ENCODE peak calls at places on chromosomes 5 and 9, in six cellular contexts. D is right lobe of liver, L is mammary epithelial cell, T is upper lobe of right lung, F is astrocyte, Z is IMR-90. R is an unnamed sample.

GRCh38 chr5:151345808-151346478 is 1.4 kb downstream of the SLC36A2 start:
- DNase-seq in L (peak), T (no peak), F (peak), Z (peak), D (no peak), R (no peak)

GRCh38 chr5:148401604-148402003 is 17.8 kb downstream of the FBXO38 start:
- DNase-seq in F (no peak), D (no peak), Z (peak), L (no peak), T (no peak), R (no peak)

GRCh38 chr9:14095272-14095671 is 218.7 kb downstream of the NFIB start:
- DNase-seq in Z (no peak), L (no peak), T (no peak), D (no peak), F (no peak), R (no peak)

GRCh38 chr9:6968271-6968670 is 210.5 kb downstream of the KDM4C start:
- DNase-seq in T (no peak), L (no peak), Z (peak), D (no peak), F (peak), R (no peak)

GRCh38 chr5:58544195-58544594 is 38.7 kb upstream of the RAB3C start:
- DNase-seq in D (no peak), F (no peak), Z (no peak), L (no peak), T (no peak), R (no peak)

GRCh38 chr9:134372621-134373267 is 46.5 kb downstream of the RXRA start:
- DNase-seq in F (no peak), T (peak), Z (no peak), L (no peak), D (peak), R (no peak)

GRCh38 chr5:145811834-145812625 is 23.1 kb downstream of the PRELID2 start:
- DNase-seq in T (no peak), L (peak), Z (peak), F (peak), D (no peak), R (no peak)

GRCh38 chr5:67095346-67095871 is 101.2 kb downstream of the CD180 start:
- DNase-seq in Z (peak), L (peak), F (peak), D (peak), T (peak), R (no peak)

GRCh38 chr9:16335788-16336580 is 534.5 kb downstream of the BNC2 start:
- DNase-seq in F (peak), L (peak), Z (peak), T (no peak), D (peak), R (no peak)

GRCh38 chr5:61941637-61942036 is 364.4 kb upstream of the KIF2A start:
- DNase-seq in D (no peak), F (peak), T (no peak), L (peak), Z (no peak), R (no peak)

GRCh38 chr9:841371-842209 is at the start of gene DMRT1:
- DNase-seq in F (no peak), D (no peak), Z (no peak), L (no peak), T (peak), R (no peak)

GRCh38 chr9:69809304-69809863 is 11.2 kb upstream of the CFAP95 start:
- DNase-seq in F (no peak), D (no peak), Z (peak), T (no peak), L (peak), R (no peak)

GRCh38 chr5:87499478-87500410 is 87.0 kb upstream of the CCNH start:
- DNase-seq in T (no peak), Z (no peak), F (no peak), L (peak), D (no peak), R (no peak)

GRCh38 chr5:170480277-170480676 is 23.5 kb upstream of the KCNIP1 start:
- DNase-seq in T (no peak), L (no peak), F (no peak), Z (no peak), D (no peak), R (no peak)

GRCh38 chr5:171306141-171306540 is 2.9 kb upstream of the TLX3 start:
- DNase-seq in T (no peak), L (no peak), Z (no peak), F (no peak), D (no peak), R (no peak)

GRCh38 chr5:10310073-10310779 is 2.5 kb upstream of the CMBL start:
- DNase-seq in F (peak), L (peak), Z (peak), T (no peak), D (peak), R (no peak)

GRCh38 chr9:126317513-126317912 is 9.1 kb upstream of the MVB12B start:
- DNase-seq in Z (peak), T (no peak), L (no peak), D (no peak), F (no peak), R (peak)

GRCh38 chr9:14790628-14791027 is 68.1 kb upstream of the CER1 start:
- DNase-seq in F (no peak), Z (no peak), T (no peak), L (no peak), D (no peak), R (no peak)

GRCh38 chr5:73901045-73901444 is 275.0 kb downstream of the ARHGEF28 start:
- DNase-seq in T (no peak), F (peak), L (peak), Z (peak), D (no peak), R (no peak)

GRCh38 chr9:79023134-79023577 is 548.6 kb upstream of the TLE4 start:
- DNase-seq in T (no peak), F (peak), D (no peak), L (peak), Z (peak), R (no peak)

GRCh38 chr9:116190595-116190994 is 37.0 kb downstream of the PAPPA start:
- DNase-seq in L (no peak), D (no peak), Z (no peak), F (no peak), T (no peak), R (no peak)

GRCh38 chr5:158382473-158382872 is 523.5 kb upstream of the CLINT1 start:
- DNase-seq in T (peak), L (peak), F (peak), D (peak), Z (peak), R (no peak)

GRCh38 chr5:58849151-58849550 is 266.3 kb downstream of the RAB3C start:
- DNase-seq in Z (no peak), D (no peak), T (no peak), L (no peak), F (no peak), R (no peak)

GRCh38 chr9:15834541-15834940 is 281.7 kb downstream of the CCDC171 start:
- DNase-seq in L (no peak), Z (peak), D (no peak), T (no peak), F (peak), R (no peak)

GRCh38 chr5:41968153-41968723 is 43.2 kb downstream of the FBXO4 start:
- DNase-seq in L (no peak), F (no peak), T (no peak), D (no peak), Z (no peak), R (no peak)

GRCh38 chr5:173542159-173542558 is 74.3 kb downstream of the BOD1 start:
- DNase-seq in Z (no peak), D (no peak), F (no peak), T (no peak), L (no peak), R (no peak)

GRCh38 chr5:172005708-172006377 is 595 bp downstream of the FBXW11 start:
- DNase-seq in F (no peak), T (peak), Z (no peak), D (peak), L (peak), R (peak)

GRCh38 chr5:93583799-93584530 is 943 bp downstream of the NR2F1 start:
- DNase-seq in D (peak), F (no peak), Z (peak), T (no peak), L (peak), R (no peak)

GRCh38 chr5:10667431-10668057 is 93.5 kb downstream of the DAP start:
- DNase-seq in Z (no peak), T (no peak), F (no peak), L (no peak), D (no peak), R (no peak)

GRCh38 chr5:172188893-172189692 is 1.1 kb upstream of the STK10 start:
- DNase-seq in F (peak), D (no peak), L (no peak), Z (peak), T (no peak), R (no peak)

GRCh38 chr5:136123236-136123768 is 9.3 kb upstream of the SMAD5 start:
- DNase-seq in T (no peak), Z (peak), L (peak), D (no peak), F (peak), R (no peak)

GRCh38 chr9:134286513-134287245 is 39.6 kb upstream of the RXRA start:
- DNase-seq in L (no peak), Z (no peak), F (no peak), T (no peak), D (no peak), R (no peak)

GRCh38 chr9:101977614-101978210 is 239.3 kb upstream of the GRIN3A start:
- DNase-seq in D (no peak), T (no peak), F (no peak), Z (peak), L (peak), R (no peak)

GRCh38 chr5:14560091-14560595 is 21.4 kb upstream of the OTULINL start:
- DNase-seq in D (no peak), Z (no peak), T (no peak), F (no peak), L (no peak), R (no peak)

GRCh38 chr5:134708301-134708700 is 30.0 kb upstream of the CAMLG start:
- DNase-seq in T (no peak), Z (peak), D (no peak), L (no peak), F (no peak), R (no peak)

GRCh38 chr5:145946112-145946861 is 9.9 kb downstream of the SH3RF2 start:
- DNase-seq in T (no peak), F (peak), Z (peak), D (no peak), L (peak), R (no peak)

GRCh38 chr9:121735792-121736130 is 84.3 kb downstream of the DAB2IP start:
- DNase-seq in D (no peak), F (no peak), L (peak), Z (no peak), T (no peak), R (no peak)

GRCh38 chr9:121737481-121737931 is 86.1 kb downstream of the DAB2IP start:
- DNase-seq in T (no peak), Z (no peak), D (no peak), L (no peak), F (no peak), R (no peak)

GRCh38 chr9:121738391-121738790 is 87.0 kb downstream of the DAB2IP start:
- DNase-seq in T (no peak), Z (no peak), F (no peak), D (no peak), L (no peak), R (no peak)

GRCh38 chr9:121736147-121736721 is 84.8 kb downstream of the DAB2IP start:
- DNase-seq in D (peak), T (peak), F (no peak), Z (peak), L (no peak), R (no peak)

GRCh38 chr9:121736964-121737462 is 85.6 kb downstream of the DAB2IP start:
- DNase-seq in T (peak), L (no peak), D (no peak), Z (no peak), F (no peak), R (no peak)
- H3K27ac ChIP-seq in T (peak), L (peak), D (no peak), Z (peak), F (no peak), R (no peak)

GRCh38 chr9:129630967-129631672 is 5.2 kb downstream of the NTMT1 start:
- DNase-seq in D (no peak), T (no peak), L (peak), Z (peak), F (peak), R (no peak)
- H3K27ac ChIP-seq in D (no peak), T (no peak), L (peak), Z (peak), F (peak), R (no peak)

GRCh38 chr5:139871624-139872023 is 76.0 kb downstream of the PSD2 start:
- DNase-seq in T (no peak), L (no peak), D (no peak), F (no peak), Z (no peak), R (no peak)
- H3K27ac ChIP-seq in T (no peak), L (no peak), D (no peak), F (no peak), Z (no peak), R (no peak)

GRCh38 chr9:124261787-124262595 is 4.2 kb downstream of the NEK6 start:
- DNase-seq in Z (no peak), T (no peak), D (no peak), F (peak), L (no peak), R (no peak)
- H3K27ac ChIP-seq in Z (peak), T (peak), D (peak), F (peak), L (no peak), R (no peak)

R was measured in CD8-positive, alpha-beta memory T cell.